ENCODE peak calls at places on chromosome 14, in ten cellular contexts. C, A, W, V, B, S, G, N, O and D are unnamed samples.
A peak's percentile ranks its signal among the peaks of the same experiment; 100 is the strongest.

GRCh38 chr14:67358914-67359313 is 690 bp downstream of the ATP6V1D start:
- DNase-seq in S (no peak), G (no peak), N (no peak), A (no peak), W (no peak), C (no peak), V (peak; percentile 54), O (no peak), B (peak; percentile 28), D (no peak)

GRCh38 chr14:91320266-91320665 is 75.8 kb upstream of the GPR68 start:
- DNase-seq in B (no peak), S (no peak), C (no peak), G (no peak), O (no peak), N (no peak), W (no peak), A (no peak), V (no peak), D (no peak)

GRCh38 chr14:50335389-50335788 is 23.3 kb downstream of the DMAC2L start:
- DNase-seq in S (peak; percentile 21), C (no peak), O (no peak), G (peak; percentile 74), W (no peak), A (no peak), V (peak; percentile 91), B (peak; percentile 61), N (peak; percentile 12), D (peak; percentile 74)

GRCh38 chr14:74905595-74906142 is 17.4 kb downstream of the RPS6KL1 start:
- DNase-seq in C (peak; percentile 41), S (peak; percentile 80), W (peak; percentile 65), N (no peak), V (peak; percentile 85), O (peak; percentile 83), A (peak; percentile 70), G (no peak), B (peak; percentile 70), D (peak; percentile 11)

GRCh38 chr14:99540196-99541032 is 59.2 kb downstream of the CCNK start:
- DNase-seq in G (no peak), W (no peak), S (no peak), O (no peak), A (no peak), C (no peak), V (no peak), B (no peak), N (no peak), D (no peak)

GRCh38 chr14:105151131-105151837 is 17.3 kb downstream of the JAG2 start:
- DNase-seq in G (no peak), V (no peak), C (no peak), N (no peak), W (no peak), S (peak; percentile 13), B (no peak), O (no peak), A (no peak), D (no peak)

GRCh38 chr14:89407856-89408255 is 9.2 kb downstream of the FOXN3 start:
- DNase-seq in N (no peak), W (no peak), G (no peak), O (no peak), C (no peak), S (no peak), A (no peak), V (no peak), B (no peak), D (no peak)

GRCh38 chr14:76763362-76764041 is 2.2 kb downstream of the VASH1 start:
- DNase-seq in W (no peak), N (no peak), A (no peak), C (no peak), B (no peak), O (no peak), V (no peak), S (no peak), G (no peak), D (no peak)

GRCh38 chr14:30131698-30132097 is 204.1 kb upstream of the PRKD1 start:
- DNase-seq in C (no peak), S (no peak), B (no peak), G (no peak), A (no peak), N (no peak), O (no peak), W (no peak), V (no peak), D (peak; percentile 72)

GRCh38 chr14:32350020-32350419 is 20.9 kb downstream of the AKAP6 start:
- DNase-seq in S (no peak), B (no peak), V (no peak), C (no peak), N (no peak), W (no peak), G (no peak), A (no peak), O (no peak), D (no peak)

GRCh38 chr14:65359503-65359902 is 53.0 kb upstream of the FUT8 start:
- DNase-seq in W (no peak), N (no peak), S (no peak), O (no peak), G (no peak), B (no peak), A (no peak), V (no peak), C (no peak), D (no peak)

GRCh38 chr14:36944307-36945010 is 227.9 kb downstream of the SLC25A21 start:
- DNase-seq in G (no peak), W (no peak), B (no peak), V (no peak), S (no peak), O (no peak), C (no peak), A (no peak), N (no peak), D (no peak)

GRCh38 chr14:39232554-39233415 is 930 bp upstream of the MIA2 start:
- DNase-seq in C (peak; percentile 73), V (no peak), G (peak; percentile 34), S (no peak), N (no peak), O (no peak), W (no peak), A (no peak), B (no peak), D (no peak)

GRCh38 chr14:93715279-93715927 is 72.9 kb downstream of the PRIMA1 start:
- DNase-seq in G (no peak), C (no peak), B (no peak), W (no peak), V (no peak), N (no peak), S (no peak), A (no peak), O (no peak), D (no peak)

GRCh38 chr14:86462193-86462592 is 932.2 kb downstream of the FLRT2 start:
- DNase-seq in W (no peak), V (peak; percentile 69), S (no peak), N (no peak), A (no peak), O (no peak), G (no peak), C (peak; percentile 6), B (no peak), D (no peak)

GRCh38 chr14:90409209-90409730 is 12.4 kb downstream of the CALM1 start:
- DNase-seq in S (no peak), N (no peak), B (no peak), G (peak; percentile 87), O (no peak), A (no peak), V (no peak), C (no peak), W (no peak), D (no peak)

GRCh38 chr14:50230601-50231474 is 540 bp downstream of the SOS2 start:
- DNase-seq in B (peak; percentile 60), S (peak; percentile 64), A (no peak), O (peak; percentile 36), W (peak; percentile 17), C (peak; percentile 69), G (peak; percentile 22), N (no peak), V (peak; percentile 50), D (peak; percentile 46)

GRCh38 chr14:69041783-69042182 is 62.7 kb upstream of the ACTN1 start:
- DNase-seq in S (no peak), B (no peak), N (no peak), V (no peak), G (no peak), A (no peak), W (no peak), C (no peak), O (no peak), D (no peak)

GRCh38 chr14:90795744-90796143 is 20.5 kb downstream of the TTC7B start:
- DNase-seq in C (no peak), W (no peak), B (no peak), S (no peak), G (peak; percentile 28), A (no peak), N (no peak), O (no peak), V (peak; percentile 32), D (no peak)

GRCh38 chr14:100028990-100029677 is 36.1 kb upstream of the EVL start:
- DNase-seq in V (peak; percentile 38), C (no peak), A (no peak), N (no peak), G (no peak), W (no peak), O (no peak), B (no peak), S (no peak), D (no peak)

GRCh38 chr14:101763941-101764709 is 2.6 kb downstream of the PPP2R5C start:
- DNase-seq in V (no peak), B (no peak), S (no peak), G (no peak), C (no peak), W (no peak), A (no peak), N (no peak), O (no peak), D (no peak)

GRCh38 chr14:102591372-102591943 is 991 bp upstream of the RCOR1 start:
- DNase-seq in S (peak; percentile 43), A (peak; percentile 9), N (no peak), V (peak; percentile 68), B (no peak), C (peak; percentile 46), O (peak; percentile 12), W (peak; percentile 11), G (no peak), D (peak; percentile 28)

GRCh38 chr14:33484264-33484663 is 466.6 kb downstream of the EGLN3 start:
- DNase-seq in S (no peak), C (no peak), V (no peak), A (no peak), W (no peak), G (no peak), B (no peak), N (no peak), O (no peak), D (no peak)

GRCh38 chr14:97277711-97278110 is 480.5 kb downstream of the VRK1 start:
- DNase-seq in N (no peak), O (no peak), A (no peak), V (peak; percentile 70), S (no peak), W (no peak), B (no peak), C (no peak), G (no peak), D (no peak)

GRCh38 chr14:103081951-103082350 is 2.1 kb upstream of the LBHD2 start:
- DNase-seq in S (no peak), A (no peak), V (no peak), N (no peak), O (no peak), B (no peak), G (no peak), W (no peak), C (no peak), D (no peak)